ENCODE peak calls at places on chromosomes 3 and 15, in four cellular contexts. One of them, this sample, is unnamed. For H3K4me1, the result is how much of the 10 kb centered on the place peaks cover.

GRCh38 chr3:43405888-43406636 is 119.7 kb downstream of the SNRK start:
- DNase-seq in A549: no peak
- DNase-seq in CD8-positive, alpha-beta T cell: no peak
- DNase-seq in colonic mucosa: no peak
- DNase-seq in this sample: no peak

GRCh38 chr3:37554364-37554763 is 307.3 kb upstream of the CTDSPL start:
- DNase-seq in colonic mucosa: no peak
- DNase-seq in CD8-positive, alpha-beta T cell: no peak
- DNase-seq in A549: no peak
- DNase-seq in this sample: no peak

GRCh38 chr3:126259411-126260391 is 79.3 kb upstream of the ALDH1L1 start:
- DNase-seq in colonic mucosa: peak
- DNase-seq in CD8-positive, alpha-beta T cell: no peak
- DNase-seq in A549: peak
- DNase-seq in this sample: peak

GRCh38 chr15:79811406-79812405 is 85.1 kb downstream of the MTHFS start:
- DNase-seq in CD8-positive, alpha-beta T cell: no peak
- DNase-seq in A549: no peak
- DNase-seq in colonic mucosa: no peak
- DNase-seq in this sample: no peak

GRCh38 chr15:31352911-31353811 is 26.5 kb downstream of the KLF13 start:
- DNase-seq in A549: no peak
- DNase-seq in CD8-positive, alpha-beta T cell: peak
- DNase-seq in colonic mucosa: no peak
- DNase-seq in this sample: peak

GRCh38 chr3:177946515-177946914 is 589.7 kb upstream of the KCNMB2 start:
- DNase-seq in A549: no peak
- DNase-seq in CD8-positive, alpha-beta T cell: no peak
- DNase-seq in colonic mucosa: no peak
- DNase-seq in this sample: no peak

GRCh38 chr15:96264351-96264798 is 66.1 kb upstream of the NR2F2 start:
- DNase-seq in colonic mucosa: no peak
- DNase-seq in CD8-positive, alpha-beta T cell: no peak
- DNase-seq in A549: peak
- DNase-seq in this sample: peak

GRCh38 chr3:175777495-175777894 is 918.4 kb downstream of the NAALADL2 start:
- DNase-seq in CD8-positive, alpha-beta T cell: no peak
- DNase-seq in colonic mucosa: peak
- DNase-seq in A549: no peak
- DNase-seq in this sample: no peak

GRCh38 chr3:99678023-99678422 is 39.6 kb downstream of the COL8A1 start:
- DNase-seq in CD8-positive, alpha-beta T cell: no peak
- DNase-seq in colonic mucosa: no peak
- DNase-seq in A549: no peak
- DNase-seq in this sample: no peak

GRCh38 chr15:39511000-39511914 is 69.6 kb upstream of the THBS1 start:
- DNase-seq in colonic mucosa: no peak
- DNase-seq in CD8-positive, alpha-beta T cell: no peak
- DNase-seq in A549: peak
- DNase-seq in this sample: no peak

GRCh38 chr15:91849749-91850161 is 3.8 kb upstream of the SLCO3A1 start:
- DNase-seq in CD8-positive, alpha-beta T cell: no peak
- DNase-seq in A549: peak
- DNase-seq in colonic mucosa: no peak
- DNase-seq in this sample: no peak

GRCh38 chr15:63595066-63595465 is 2.1 kb upstream of the FBXL22 start:
- DNase-seq in A549: no peak
- DNase-seq in CD8-positive, alpha-beta T cell: no peak
- DNase-seq in colonic mucosa: no peak
- DNase-seq in this sample: no peak

GRCh38 chr3:79761441-79761840 is 6.4 kb downstream of the ROBO1 start:
- DNase-seq in colonic mucosa: no peak
- DNase-seq in A549: no peak
- DNase-seq in CD8-positive, alpha-beta T cell: no peak
- DNase-seq in this sample: no peak

GRCh38 chr3:10702961-10703740 is 112.9 kb upstream of the SLC6A11 start:
- DNase-seq in A549: no peak
- DNase-seq in CD8-positive, alpha-beta T cell: no peak
- DNase-seq in colonic mucosa: no peak
- DNase-seq in this sample: no peak

GRCh38 chr15:63456253-63456652 is 48.1 kb upstream of the USP3 start:
- DNase-seq in A549: no peak
- DNase-seq in colonic mucosa: no peak
- DNase-seq in CD8-positive, alpha-beta T cell: no peak
- DNase-seq in this sample: no peak

GRCh38 chr15:78714890-78715289 is 73.9 kb upstream of the CHRNB4 start:
- DNase-seq in colonic mucosa: no peak
- DNase-seq in CD8-positive, alpha-beta T cell: no peak
- DNase-seq in A549: peak
- DNase-seq in this sample: no peak

GRCh38 chr3:149599236-149599635 is 58.6 kb downstream of the WWTR1 start:
- DNase-seq in colonic mucosa: no peak
- DNase-seq in CD8-positive, alpha-beta T cell: no peak
- DNase-seq in A549: no peak
- DNase-seq in this sample: no peak

GRCh38 chr3:34305266-34305665 is 506.8 kb downstream of the PDCD6IP start:
- DNase-seq in A549: no peak
- DNase-seq in CD8-positive, alpha-beta T cell: no peak
- DNase-seq in colonic mucosa: no peak
- DNase-seq in this sample: no peak

GRCh38 chr15:89999676-90000174 is 1.4 kb upstream of the ZNF710 start:
- DNase-seq in A549: no peak
- DNase-seq in CD8-positive, alpha-beta T cell: no peak
- DNase-seq in colonic mucosa: no peak
- DNase-seq in this sample: no peak

GRCh38 chr3:137105277-137105977 is 147.6 kb downstream of the IL20RB start:
- DNase-seq in CD8-positive, alpha-beta T cell: no peak
- DNase-seq in colonic mucosa: no peak
- DNase-seq in A549: peak
- DNase-seq in this sample: no peak

GRCh38 chr15:40471778-40472130 is 970 bp downstream of the CHST14 start:
- DNase-seq in CD8-positive, alpha-beta T cell: peak
- DNase-seq in colonic mucosa: no peak
- DNase-seq in A549: no peak
- DNase-seq in this sample: no peak

GRCh38 chr15:76058714-76059319 is 968 bp upstream of the TMEM266 start:
- DNase-seq in colonic mucosa: peak
- DNase-seq in CD8-positive, alpha-beta T cell: no peak
- DNase-seq in A549: peak
- DNase-seq in this sample: no peak

GRCh38 chr3:167844528-167844927 is 109.0 kb downstream of the SERPINI1 start:
- DNase-seq in CD8-positive, alpha-beta T cell: no peak
- DNase-seq in colonic mucosa: no peak
- DNase-seq in A549: no peak
- DNase-seq in this sample: no peak

GRCh38 chr3:58383904-58384303 is 49.7 kb downstream of the PDHB start:
- DNase-seq in CD8-positive, alpha-beta T cell: no peak
- DNase-seq in A549: peak
- DNase-seq in colonic mucosa: no peak
- DNase-seq in this sample: no peak

GRCh38 chr15:76553102-76553501 is 216.5 kb downstream of the ISL2 start:
- DNase-seq in A549: no peak
- DNase-seq in colonic mucosa: no peak
- DNase-seq in CD8-positive, alpha-beta T cell: no peak
- DNase-seq in this sample: no peak

GRCh38 chr15:79185199-79185598 is 94.6 kb upstream of the RASGRF1 start:
- DNase-seq in CD8-positive, alpha-beta T cell: no peak
- DNase-seq in A549: peak
- DNase-seq in colonic mucosa: no peak
- DNase-seq in this sample: no peak

GRCh38 chr3:116815831-116816588 is 106.4 kb downstream of the TUSC7 start:
- DNase-seq in CD8-positive, alpha-beta T cell: no peak
- DNase-seq in colonic mucosa: peak
- DNase-seq in A549: no peak
- DNase-seq in this sample: no peak

GRCh38 chr15:90463381-90463780 is 66.3 kb upstream of the CRTC3 start:
- DNase-seq in colonic mucosa: no peak
- DNase-seq in CD8-positive, alpha-beta T cell: no peak
- DNase-seq in A549: peak
- DNase-seq in this sample: no peak

GRCh38 chr3:85567074-85567676 is 608.4 kb downstream of the CADM2 start:
- DNase-seq in CD8-positive, alpha-beta T cell: no peak
- DNase-seq in colonic mucosa: peak
- DNase-seq in A549: peak
- DNase-seq in this sample: no peak

GRCh38 chr3:141387446-141388030 is 19.2 kb downstream of the ZBTB38 start:
- DNase-seq in CD8-positive, alpha-beta T cell: no peak
- DNase-seq in A549: no peak
- DNase-seq in colonic mucosa: no peak
- DNase-seq in this sample: no peak
- H3K4me3 ChIP-seq in CD8-positive, alpha-beta T cell: no peak
- H3K4me3 ChIP-seq in A549: no peak
- H3K4me3 ChIP-seq in colonic mucosa: no peak
- H3K4me3 ChIP-seq in this sample: no peak

GRCh38 chr3:120432105-120432860 is 18.5 kb downstream of the FSTL1 start:
- DNase-seq in colonic mucosa: no peak
- DNase-seq in A549: peak
- DNase-seq in CD8-positive, alpha-beta T cell: no peak
- DNase-seq in this sample: no peak

GRCh38 chr3:120425877-120426276 is 24.9 kb downstream of the FSTL1 start:
- DNase-seq in A549: no peak
- DNase-seq in CD8-positive, alpha-beta T cell: no peak
- DNase-seq in colonic mucosa: no peak
- DNase-seq in this sample: no peak

GRCh38 chr3:120427201-120427600 is 23.6 kb downstream of the FSTL1 start:
- DNase-seq in CD8-positive, alpha-beta T cell: no peak
- DNase-seq in A549: no peak
- DNase-seq in colonic mucosa: no peak
- DNase-seq in this sample: no peak

GRCh38 chr3:120429921-120430361 is 20.9 kb downstream of the FSTL1 start:
- DNase-seq in CD8-positive, alpha-beta T cell: no peak
- DNase-seq in colonic mucosa: no peak
- DNase-seq in A549: no peak
- DNase-seq in this sample: no peak

GRCh38 chr3:120428904-120429303 is 21.9 kb downstream of the FSTL1 start:
- DNase-seq in CD8-positive, alpha-beta T cell: no peak
- DNase-seq in A549: no peak
- DNase-seq in colonic mucosa: no peak
- DNase-seq in this sample: no peak
- H3K4me1 ChIP-seq in CD8-positive, alpha-beta T cell: under half
- H3K4me1 ChIP-seq in A549: under half
- H3K4me1 ChIP-seq in colonic mucosa: under half
- H3K4me1 ChIP-seq in this sample: under half

GRCh38 chr3:187918081-187918644 is 172.9 kb upstream of the BCL6 start:
- DNase-seq in colonic mucosa: no peak
- DNase-seq in CD8-positive, alpha-beta T cell: no peak
- DNase-seq in A549: no peak
- DNase-seq in this sample: no peak
- H3K4me3 ChIP-seq in colonic mucosa: no peak
- H3K4me3 ChIP-seq in CD8-positive, alpha-beta T cell: no peak
- H3K4me3 ChIP-seq in A549: no peak
- H3K4me3 ChIP-seq in this sample: no peak

GRCh38 chr3:72396899-72397298 is 451.3 kb downstream of the SHQ1 start:
- DNase-seq in CD8-positive, alpha-beta T cell: no peak
- DNase-seq in colonic mucosa: no peak
- DNase-seq in A549: no peak
- DNase-seq in this sample: no peak
- H3K4me1 ChIP-seq in CD8-positive, alpha-beta T cell: under half
- H3K4me1 ChIP-seq in colonic mucosa: under half
- H3K4me1 ChIP-seq in A549: under half
- H3K4me1 ChIP-seq in this sample: under half

GRCh38 chr15:69082041-69082502 is 67.6 kb downstream of the NOX5 start:
- DNase-seq in colonic mucosa: no peak
- DNase-seq in CD8-positive, alpha-beta T cell: no peak
- DNase-seq in A549: no peak
- DNase-seq in this sample: no peak

GRCh38 chr15:69080958-69081248 is 66.4 kb downstream of the NOX5 start:
- DNase-seq in CD8-positive, alpha-beta T cell: no peak
- DNase-seq in colonic mucosa: no peak
- DNase-seq in A549: no peak
- DNase-seq in this sample: no peak

GRCh38 chr15:69081310-69082004 is 67.0 kb downstream of the NOX5 start:
- DNase-seq in colonic mucosa: no peak
- DNase-seq in A549: no peak
- DNase-seq in CD8-positive, alpha-beta T cell: no peak
- DNase-seq in this sample: no peak

GRCh38 chr15:69078638-69079037 is 64.1 kb downstream of the NOX5 start:
- DNase-seq in A549: no peak
- DNase-seq in colonic mucosa: no peak
- DNase-seq in CD8-positive, alpha-beta T cell: no peak
- DNase-seq in this sample: no peak

GRCh38 chr15:69080203-69080957 is 65.9 kb downstream of the NOX5 start:
- DNase-seq in A549: no peak
- DNase-seq in colonic mucosa: peak
- DNase-seq in CD8-positive, alpha-beta T cell: no peak
- DNase-seq in this sample: no peak
- H3K4me3 ChIP-seq in A549: no peak
- H3K4me3 ChIP-seq in colonic mucosa: no peak
- H3K4me3 ChIP-seq in CD8-positive, alpha-beta T cell: no peak
- H3K4me3 ChIP-seq in this sample: no peak

GRCh38 chr3:156691920-156692319 is 17.5 kb downstream of the TIPARP start:
- DNase-seq in A549: peak
- DNase-seq in colonic mucosa: no peak
- DNase-seq in CD8-positive, alpha-beta T cell: no peak
- DNase-seq in this sample: no peak
- H3K4me1 ChIP-seq in A549: half or more
- H3K4me1 ChIP-seq in colonic mucosa: under half
- H3K4me1 ChIP-seq in CD8-positive, alpha-beta T cell: under half
- H3K4me1 ChIP-seq in this sample: under half

GRCh38 chr3:128074851-128075515 is 22.7 kb downstream of the SEC61A1 start:
- DNase-seq in CD8-positive, alpha-beta T cell: no peak
- DNase-seq in A549: no peak
- DNase-seq in colonic mucosa: no peak
- DNase-seq in this sample: no peak
- H3K4me3 ChIP-seq in CD8-positive, alpha-beta T cell: no peak
- H3K4me3 ChIP-seq in A549: peak
- H3K4me3 ChIP-seq in colonic mucosa: peak
- H3K4me3 ChIP-seq in this sample: no peak

DNA sequence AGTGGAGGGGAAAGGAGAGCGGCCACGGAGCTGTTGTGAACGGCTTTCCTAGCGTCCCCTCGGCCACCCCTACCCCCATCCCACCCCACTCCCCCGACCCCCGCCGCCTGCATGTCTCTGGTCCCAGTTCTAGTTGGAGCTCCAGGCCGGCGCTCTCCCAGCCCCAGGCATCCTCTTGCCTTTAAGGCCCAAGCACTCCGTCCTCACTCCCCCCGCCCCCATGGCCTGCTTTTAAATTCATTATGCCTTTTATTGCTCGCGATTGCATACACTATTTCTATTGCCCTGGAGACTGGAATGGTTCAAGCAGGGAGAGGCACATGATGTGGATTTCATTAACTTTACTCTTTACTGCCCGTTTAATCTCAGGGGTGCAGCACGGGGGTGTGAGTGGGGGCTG is 13.4 kb upstream of the CCDC33 start:
- DNase-seq in CD8-positive, alpha-beta T cell: no peak
- DNase-seq in colonic mucosa: no peak
- DNase-seq in A549: no peak
- DNase-seq in this sample: no peak
- H3K4me1 ChIP-seq in CD8-positive, alpha-beta T cell: under half
- H3K4me1 ChIP-seq in colonic mucosa: under half
- H3K4me1 ChIP-seq in A549: under half
- H3K4me1 ChIP-seq in this sample: under half

GRCh38 chr3:171661484-171661883 is 148.8 kb downstream of the PLD1 start:
- DNase-seq in CD8-positive, alpha-beta T cell: no peak
- DNase-seq in A549: no peak
- DNase-seq in colonic mucosa: no peak
- DNase-seq in this sample: no peak
- H3K4me3 ChIP-seq in CD8-positive, alpha-beta T cell: no peak
- H3K4me3 ChIP-seq in A549: no peak
- H3K4me3 ChIP-seq in colonic mucosa: no peak
- H3K4me3 ChIP-seq in this sample: no peak

GRCh38 chr3:153090973-153091372 is 71.1 kb upstream of the RAP2B start:
- DNase-seq in A549: no peak
- DNase-seq in colonic mucosa: no peak
- DNase-seq in CD8-positive, alpha-beta T cell: no peak
- DNase-seq in this sample: no peak
- H3K4me1 ChIP-seq in A549: under half
- H3K4me1 ChIP-seq in colonic mucosa: under half
- H3K4me1 ChIP-seq in CD8-positive, alpha-beta T cell: under half
- H3K4me1 ChIP-seq in this sample: under half